ENCODE peak calls at places on chromosomes 16 and 17, in nine cellular contexts. L is mesothelial cell of epicardium, R is uterus, Z is epithelial cell of proximal tubule, C is endothelial cell, G is WTC11, A is Peyer's patch, Y is PC-9, X is astrocyte of the spinal cord. B is an unnamed sample.

GRCh38 chr17:49645654-49646053 is 32.2 kb downstream of the SPOP start:
- DNase-seq in X (no peak), R (no peak), A (no peak), Z (no peak), Y (no peak), L (no peak), C (no peak), G (no peak), B (no peak)

GRCh38 chr16:17304124-17304813 is 166.5 kb downstream of the XYLT1 start:
- DNase-seq in G (no peak), C (no peak), R (no peak), L (no peak), X (peak; percentile 24), Z (no peak), A (no peak), Y (peak; percentile 22), B (no peak)

GRCh38 chr16:1793578-1794220 is at the start of gene IGFALS:
- DNase-seq in L (peak; percentile 36), Y (no peak), R (no peak), A (peak; percentile 53), Z (no peak), C (no peak), G (no peak), X (no peak), B (no peak)

GRCh38 chr17:4893272-4893671 is 6.1 kb upstream of the C17orf107 start:
- DNase-seq in G (no peak), R (no peak), A (no peak), Y (no peak), X (no peak), Z (no peak), L (no peak), C (no peak), B (no peak)

GRCh38 chr17:59753522-59754467 is 46.3 kb downstream of the VMP1 start:
- DNase-seq in Y (no peak), X (peak; percentile 95), C (no peak), L (no peak), R (no peak), Z (no peak), G (no peak), A (no peak), B (no peak)

GRCh38 chr16:84893849-84894599 is 74.2 kb downstream of the CRISPLD2 start:
- DNase-seq in A (no peak), L (no peak), C (no peak), Y (no peak), Z (no peak), G (no peak), X (no peak), R (no peak), B (no peak)

GRCh38 chr17:72430611-72431432 is 310.0 kb downstream of the SOX9 start:
- DNase-seq in C (no peak), L (no peak), A (no peak), Y (no peak), R (no peak), Z (no peak), G (peak; percentile 54), X (no peak), B (no peak)

GRCh38 chr16:66947302-66948033 is 12.2 kb downstream of the CES2 start:
- DNase-seq in C (peak; percentile 80), X (peak; percentile 84), R (peak; percentile 82), A (peak; percentile 85), Y (peak; percentile 80), G (peak; percentile 91), Z (no peak), L (peak; percentile 79), B (peak; percentile 75)

GRCh38 chr17:8103549-8103948 is 14.8 kb downstream of the ALOXE3 start:
- DNase-seq in L (no peak), Y (no peak), R (no peak), A (no peak), G (no peak), C (no peak), Z (no peak), X (no peak), B (no peak)

GRCh38 chr17:79952265-79952877 is 83.3 kb downstream of the TBC1D16 start:
- DNase-seq in G (no peak), A (no peak), L (no peak), R (peak; percentile 15), Y (no peak), Z (no peak), X (no peak), C (no peak), B (no peak)

GRCh38 chr17:6377906-6378305 is 57.0 kb downstream of the AIPL1 start:
- DNase-seq in Z (no peak), L (no peak), C (no peak), G (no peak), A (no peak), R (no peak), X (no peak), Y (no peak), B (no peak)

DNA sequence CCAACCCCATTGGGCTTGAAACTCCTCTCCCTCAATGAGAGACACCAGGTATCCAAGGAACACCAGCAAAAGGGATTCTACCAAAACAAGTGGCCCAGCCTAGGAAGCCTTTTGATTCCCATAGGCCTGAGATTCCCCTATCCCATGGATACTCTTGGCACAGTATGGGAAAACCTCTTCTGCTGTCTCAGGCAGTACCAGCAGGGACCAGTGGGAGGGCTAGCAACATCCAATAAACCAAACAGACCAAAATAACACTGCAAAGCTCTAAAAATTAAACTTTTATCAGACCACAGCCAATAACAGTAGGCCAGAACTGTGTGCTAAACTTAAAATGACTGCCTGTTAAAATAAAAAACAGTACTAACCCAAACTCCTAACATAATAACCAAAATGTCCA is 153.9 kb upstream of the CES5A start:
- DNase-seq in A (no peak), R (no peak), G (no peak), X (no peak), C (no peak), Z (no peak), Y (no peak), L (no peak), B (no peak)
- TF ChIP-seq CTCF in A (no peak), R (no peak), G (no peak), X (no peak), C (peak; percentile 15), Z (no peak), Y (no peak), L (peak; percentile 3), B (no peak)

DNA sequence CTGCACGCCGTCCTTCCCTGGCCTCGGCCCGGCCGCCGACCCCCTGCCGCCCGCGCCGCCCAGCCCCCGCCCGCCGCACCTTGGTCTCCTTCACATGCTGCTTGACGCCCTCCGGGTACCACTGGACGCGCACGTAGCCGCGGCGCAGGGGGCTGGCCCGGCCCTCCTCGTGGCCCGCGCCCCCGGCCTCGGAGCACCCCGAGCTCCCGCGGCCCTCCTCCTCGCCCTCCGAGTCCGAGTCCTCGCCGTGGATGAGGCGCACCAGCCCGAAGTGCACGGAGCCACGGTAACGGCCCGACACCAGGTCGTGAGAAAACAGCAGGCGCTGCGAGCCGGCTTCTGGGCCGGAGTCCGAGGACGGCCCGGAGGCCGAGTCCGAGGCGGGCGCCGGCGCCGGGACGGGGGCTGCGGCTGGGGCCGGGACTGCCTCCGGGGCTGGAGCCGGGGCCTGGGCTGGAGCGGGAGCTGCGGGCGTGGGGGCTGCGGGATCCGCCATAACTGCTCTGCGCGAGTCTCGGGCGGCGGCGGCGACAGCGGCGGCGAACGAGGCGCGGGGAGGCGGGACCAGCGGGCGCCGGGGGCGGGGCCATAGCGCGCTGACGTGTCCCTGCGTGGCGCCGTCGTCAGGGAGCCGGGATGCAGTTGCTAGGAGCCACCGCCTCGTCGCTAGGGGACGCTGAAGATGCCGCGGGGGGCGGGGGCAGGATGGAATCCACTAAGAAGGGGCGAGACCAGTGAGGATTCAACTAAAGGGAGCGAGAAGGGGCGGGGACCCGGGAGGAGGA is at the start of gene UBE2O:
- DNase-seq in A (peak; percentile 93), L (peak; percentile 94), R (peak; percentile 85), C (peak; percentile 95), X (peak; percentile 78), Y (peak; percentile 88), G (peak; percentile 97), Z (no peak), B (peak; percentile 86)
- TF ChIP-seq CTCF in A (peak; percentile 42), L (peak; percentile 33), R (peak; percentile 24), C (peak; percentile 46), X (peak; percentile 47), Y (no peak), G (no peak), Z (peak; percentile 25), B (peak; percentile 47)

GRCh38 chr17:51366866-51367265 is 106.5 kb downstream of the UTP18 start:
- DNase-seq in R (no peak), A (no peak), Y (no peak), X (no peak), L (no peak), Z (no peak), G (no peak), C (no peak), B (no peak)

GRCh38 chr17:51374220-51374619 is 113.9 kb downstream of the UTP18 start:
- DNase-seq in C (no peak), R (no peak), X (no peak), Z (no peak), L (no peak), Y (no peak), G (no peak), A (no peak), B (no peak)

GRCh38 chr17:51373489-51374194 is 113.3 kb downstream of the UTP18 start:
- DNase-seq in A (no peak), G (no peak), X (no peak), Z (no peak), L (no peak), C (no peak), Y (no peak), R (no peak), B (no peak)

GRCh38 chr17:51372345-51373004 is 112.1 kb downstream of the UTP18 start:
- DNase-seq in A (no peak), Z (no peak), X (peak; percentile 42), G (peak; percentile 38), R (no peak), C (peak; percentile 19), L (no peak), Y (peak; percentile 16), B (no peak)

GRCh38 chr17:51371732-51372151 is 111.4 kb downstream of the UTP18 start:
- DNase-seq in A (no peak), G (peak; percentile 64), R (no peak), L (peak; percentile 47), C (peak; percentile 54), Z (no peak), X (peak; percentile 49), Y (peak; percentile 6), B (peak; percentile 47)
- TF ChIP-seq CTCF in A (peak; percentile 31), G (peak; percentile 53), R (peak; percentile 9), L (no peak), C (peak; percentile 20), Z (peak; percentile 69), X (peak; percentile 68), Y (peak; percentile 67), B (peak; percentile 61)

GRCh38 chr17:40028595-40028994 is 13.4 kb downstream of the CSF3 start:
- DNase-seq in Z (no peak), G (no peak), A (no peak), R (no peak), Y (no peak), C (no peak), L (no peak), X (no peak), B (no peak)

GRCh38 chr17:40025559-40025958 is 10.3 kb downstream of the CSF3 start:
- DNase-seq in A (no peak), G (no peak), R (no peak), Y (no peak), X (no peak), C (no peak), Z (no peak), L (no peak), B (no peak)

GRCh38 chr17:40027614-40028012 is 12.4 kb downstream of the CSF3 start:
- DNase-seq in L (no peak), G (no peak), Z (no peak), Y (no peak), R (no peak), X (no peak), A (no peak), C (no peak), B (no peak)

GRCh38 chr17:40025991-40026815 is 11.0 kb downstream of the CSF3 start:
- DNase-seq in X (peak; percentile 54), G (no peak), Y (peak; percentile 80), A (no peak), R (no peak), L (no peak), Z (no peak), C (no peak), B (peak; percentile 30)

GRCh38 chr17:40026816-40027613 is 11.8 kb downstream of the CSF3 start:
- DNase-seq in X (peak; percentile 71), G (peak; percentile 93), R (peak; percentile 87), C (peak; percentile 80), Z (no peak), L (peak; percentile 80), Y (peak; percentile 71), A (peak; percentile 83), B (peak; percentile 68)
- TF ChIP-seq CTCF in X (peak; percentile 91), G (peak; percentile 95), R (peak; percentile 92), C (peak; percentile 91), Z (peak; percentile 91), L (peak; percentile 99), Y (peak; percentile 91), A (peak; percentile 87), B (peak; percentile 97)

B was measured in CD4-positive, alpha-beta T cell.